ENCODE peak calls at places on chromosome 12, in seven cellular contexts. One of them, this sample, is unnamed.

GRCh38 chr12:94595152-94595551 is 55.2 kb downstream of the TMCC3 start:
- DNase-seq in bronchial epithelial cell: no peak
- DNase-seq in OCI-LY7: no peak
- DNase-seq in tibial artery: no peak
- DNase-seq in fibroblast of mammary gland: no peak
- DNase-seq in mesothelial cell of epicardium: no peak
- DNase-seq in astrocyte of the cerebellum: no peak
- DNase-seq in this sample: no peak

GRCh38 chr12:111812881-111813741 is 28.9 kb upstream of the MAPKAPK5 start:
- DNase-seq in bronchial epithelial cell: peak
- DNase-seq in OCI-LY7: peak
- DNase-seq in tibial artery: peak
- DNase-seq in fibroblast of mammary gland: peak
- DNase-seq in mesothelial cell of epicardium: peak
- DNase-seq in astrocyte of the cerebellum: peak
- DNase-seq in this sample: peak

GRCh38 chr12:101839324-101840283 is 8.8 kb upstream of the GNPTAB start:
- DNase-seq in bronchial epithelial cell: peak
- DNase-seq in OCI-LY7: peak
- DNase-seq in tibial artery: peak
- DNase-seq in fibroblast of mammary gland: peak
- DNase-seq in mesothelial cell of epicardium: no peak
- DNase-seq in astrocyte of the cerebellum: peak
- DNase-seq in this sample: peak

GRCh38 chr12:120231316-120232011 is 30.6 kb upstream of the RPLP0 start:
- DNase-seq in bronchial epithelial cell: peak
- DNase-seq in OCI-LY7: peak
- DNase-seq in tibial artery: no peak
- DNase-seq in fibroblast of mammary gland: peak
- DNase-seq in mesothelial cell of epicardium: no peak
- DNase-seq in astrocyte of the cerebellum: peak
- DNase-seq in this sample: no peak

GRCh38 chr12:120314220-120314619 is 12.1 kb downstream of the SIRT4 start:
- DNase-seq in bronchial epithelial cell: no peak
- DNase-seq in OCI-LY7: peak
- DNase-seq in tibial artery: no peak
- DNase-seq in fibroblast of mammary gland: peak
- DNase-seq in mesothelial cell of epicardium: no peak
- DNase-seq in astrocyte of the cerebellum: no peak
- DNase-seq in this sample: no peak

GRCh38 chr12:82019533-82019932 is 260.4 kb upstream of the PPFIA2 start:
- DNase-seq in bronchial epithelial cell: peak
- DNase-seq in OCI-LY7: no peak
- DNase-seq in tibial artery: no peak
- DNase-seq in fibroblast of mammary gland: peak
- DNase-seq in mesothelial cell of epicardium: no peak
- DNase-seq in astrocyte of the cerebellum: no peak
- DNase-seq in this sample: no peak

GRCh38 chr12:102023343-102023930 is 38.4 kb downstream of the WASHC3 start:
- DNase-seq in bronchial epithelial cell: no peak
- DNase-seq in OCI-LY7: no peak
- DNase-seq in tibial artery: no peak
- DNase-seq in fibroblast of mammary gland: peak
- DNase-seq in mesothelial cell of epicardium: no peak
- DNase-seq in astrocyte of the cerebellum: no peak
- DNase-seq in this sample: no peak

GRCh38 chr12:12922191-12922616 is 29.8 kb downstream of the GPRC5D start:
- DNase-seq in bronchial epithelial cell: peak
- DNase-seq in OCI-LY7: no peak
- DNase-seq in tibial artery: no peak
- DNase-seq in fibroblast of mammary gland: peak
- DNase-seq in mesothelial cell of epicardium: no peak
- DNase-seq in astrocyte of the cerebellum: no peak
- DNase-seq in this sample: no peak

GRCh38 chr12:91432755-91433154 is 250.1 kb upstream of the DCN start:
- DNase-seq in bronchial epithelial cell: no peak
- DNase-seq in OCI-LY7: no peak
- DNase-seq in tibial artery: no peak
- DNase-seq in fibroblast of mammary gland: no peak
- DNase-seq in mesothelial cell of epicardium: no peak
- DNase-seq in astrocyte of the cerebellum: no peak
- DNase-seq in this sample: no peak

GRCh38 chr12:116630762-116631161 is 71.6 kb downstream of the MAP1LC3B2 start:
- DNase-seq in bronchial epithelial cell: no peak
- DNase-seq in OCI-LY7: no peak
- DNase-seq in tibial artery: no peak
- DNase-seq in fibroblast of mammary gland: no peak
- DNase-seq in mesothelial cell of epicardium: no peak
- DNase-seq in astrocyte of the cerebellum: no peak
- DNase-seq in this sample: no peak

GRCh38 chr12:88522961-88523360 is 57.3 kb downstream of the KITLG start:
- DNase-seq in bronchial epithelial cell: peak
- DNase-seq in OCI-LY7: no peak
- DNase-seq in tibial artery: no peak
- DNase-seq in fibroblast of mammary gland: no peak
- DNase-seq in mesothelial cell of epicardium: no peak
- DNase-seq in astrocyte of the cerebellum: no peak
- DNase-seq in this sample: no peak

GRCh38 chr12:15648564-15648963 is 140.6 kb downstream of the EPS8 start:
- DNase-seq in bronchial epithelial cell: no peak
- DNase-seq in OCI-LY7: no peak
- DNase-seq in tibial artery: no peak
- DNase-seq in fibroblast of mammary gland: peak
- DNase-seq in mesothelial cell of epicardium: no peak
- DNase-seq in astrocyte of the cerebellum: no peak
- DNase-seq in this sample: no peak

GRCh38 chr12:6080149-6081045 is 44.1 kb downstream of the VWF start:
- DNase-seq in bronchial epithelial cell: peak
- DNase-seq in OCI-LY7: no peak
- DNase-seq in tibial artery: peak
- DNase-seq in fibroblast of mammary gland: no peak
- DNase-seq in mesothelial cell of epicardium: no peak
- DNase-seq in astrocyte of the cerebellum: no peak
- DNase-seq in this sample: no peak

GRCh38 chr12:32106517-32107366 is at the start of gene BICD1:
- DNase-seq in bronchial epithelial cell: peak
- DNase-seq in OCI-LY7: peak
- DNase-seq in tibial artery: peak
- DNase-seq in fibroblast of mammary gland: peak
- DNase-seq in mesothelial cell of epicardium: peak
- DNase-seq in astrocyte of the cerebellum: peak
- DNase-seq in this sample: peak

GRCh38 chr12:93776581-93777018 is 99.4 kb downstream of the CRADD start:
- DNase-seq in bronchial epithelial cell: no peak
- DNase-seq in OCI-LY7: no peak
- DNase-seq in tibial artery: no peak
- DNase-seq in fibroblast of mammary gland: peak
- DNase-seq in mesothelial cell of epicardium: no peak
- DNase-seq in astrocyte of the cerebellum: no peak
- DNase-seq in this sample: no peak

GRCh38 chr12:110912263-110912662 is 8.1 kb downstream of the MYL2 start:
- DNase-seq in bronchial epithelial cell: no peak
- DNase-seq in OCI-LY7: no peak
- DNase-seq in tibial artery: no peak
- DNase-seq in fibroblast of mammary gland: no peak
- DNase-seq in mesothelial cell of epicardium: no peak
- DNase-seq in astrocyte of the cerebellum: no peak
- DNase-seq in this sample: no peak

GRCh38 chr12:112314981-112315380 is 67.2 kb downstream of the HECTD4 start:
- DNase-seq in bronchial epithelial cell: no peak
- DNase-seq in OCI-LY7: no peak
- DNase-seq in tibial artery: no peak
- DNase-seq in fibroblast of mammary gland: no peak
- DNase-seq in mesothelial cell of epicardium: no peak
- DNase-seq in astrocyte of the cerebellum: peak
- DNase-seq in this sample: no peak

GRCh38 chr12:89225808-89226368 is 126.4 kb downstream of the DUSP6 start:
- DNase-seq in bronchial epithelial cell: peak
- DNase-seq in OCI-LY7: no peak
- DNase-seq in tibial artery: no peak
- DNase-seq in fibroblast of mammary gland: peak
- DNase-seq in mesothelial cell of epicardium: no peak
- DNase-seq in astrocyte of the cerebellum: peak
- DNase-seq in this sample: peak

GRCh38 chr12:40622246-40622838 is 69.9 kb upstream of the CNTN1 start:
- DNase-seq in bronchial epithelial cell: peak
- DNase-seq in OCI-LY7: peak
- DNase-seq in tibial artery: no peak
- DNase-seq in fibroblast of mammary gland: peak
- DNase-seq in mesothelial cell of epicardium: no peak
- DNase-seq in astrocyte of the cerebellum: peak
- DNase-seq in this sample: peak

GRCh38 chr12:27331927-27332324 is 710 bp upstream of the BMAL2 start:
- DNase-seq in bronchial epithelial cell: peak
- DNase-seq in OCI-LY7: no peak
- DNase-seq in tibial artery: no peak
- DNase-seq in fibroblast of mammary gland: peak
- DNase-seq in mesothelial cell of epicardium: no peak
- DNase-seq in astrocyte of the cerebellum: no peak
- DNase-seq in this sample: no peak

GRCh38 chr12:53976172-53976822 is 1.5 kb upstream of the HOTAIR start:
- DNase-seq in bronchial epithelial cell: no peak
- DNase-seq in OCI-LY7: no peak
- DNase-seq in tibial artery: no peak
- DNase-seq in fibroblast of mammary gland: no peak
- DNase-seq in mesothelial cell of epicardium: no peak
- DNase-seq in astrocyte of the cerebellum: no peak
- DNase-seq in this sample: no peak

GRCh38 chr12:65461017-65461416 is 182.5 kb downstream of the MSRB3 start:
- DNase-seq in bronchial epithelial cell: no peak
- DNase-seq in OCI-LY7: no peak
- DNase-seq in tibial artery: no peak
- DNase-seq in fibroblast of mammary gland: no peak
- DNase-seq in mesothelial cell of epicardium: no peak
- DNase-seq in astrocyte of the cerebellum: no peak
- DNase-seq in this sample: no peak

GRCh38 chr12:26119391-26119981 is 5.4 kb downstream of the BHLHE41 start:
- DNase-seq in bronchial epithelial cell: peak
- DNase-seq in OCI-LY7: peak
- DNase-seq in tibial artery: no peak
- DNase-seq in fibroblast of mammary gland: peak
- DNase-seq in mesothelial cell of epicardium: no peak
- DNase-seq in astrocyte of the cerebellum: peak
- DNase-seq in this sample: peak
- TF ChIP-seq CTCF in bronchial epithelial cell: peak
- TF ChIP-seq CTCF in OCI-LY7: peak
- TF ChIP-seq CTCF in tibial artery: peak
- TF ChIP-seq CTCF in fibroblast of mammary gland: peak
- TF ChIP-seq CTCF in mesothelial cell of epicardium: peak
- TF ChIP-seq CTCF in astrocyte of the cerebellum: peak
- TF ChIP-seq CTCF in this sample: peak

GRCh38 chr12:62581288-62582064 is 114.8 kb downstream of the MON2 start:
- DNase-seq in bronchial epithelial cell: peak
- DNase-seq in OCI-LY7: peak
- DNase-seq in tibial artery: no peak
- DNase-seq in fibroblast of mammary gland: peak
- DNase-seq in mesothelial cell of epicardium: no peak
- DNase-seq in astrocyte of the cerebellum: peak
- DNase-seq in this sample: peak

GRCh38 chr12:62584619-62585018 is 118.0 kb downstream of the MON2 start:
- DNase-seq in bronchial epithelial cell: no peak
- DNase-seq in OCI-LY7: no peak
- DNase-seq in tibial artery: no peak
- DNase-seq in fibroblast of mammary gland: no peak
- DNase-seq in mesothelial cell of epicardium: no peak
- DNase-seq in astrocyte of the cerebellum: no peak
- DNase-seq in this sample: no peak

GRCh38 chr12:62586850-62587249 is 120.2 kb downstream of the MON2 start:
- DNase-seq in bronchial epithelial cell: no peak
- DNase-seq in OCI-LY7: no peak
- DNase-seq in tibial artery: no peak
- DNase-seq in fibroblast of mammary gland: no peak
- DNase-seq in mesothelial cell of epicardium: no peak
- DNase-seq in astrocyte of the cerebellum: no peak
- DNase-seq in this sample: no peak

GRCh38 chr12:62576503-62576902 is 109.9 kb downstream of the MON2 start:
- DNase-seq in bronchial epithelial cell: no peak
- DNase-seq in OCI-LY7: no peak
- DNase-seq in tibial artery: no peak
- DNase-seq in fibroblast of mammary gland: no peak
- DNase-seq in mesothelial cell of epicardium: no peak
- DNase-seq in astrocyte of the cerebellum: no peak
- DNase-seq in this sample: no peak

GRCh38 chr12:62582065-62582366 is 115.4 kb downstream of the MON2 start:
- DNase-seq in bronchial epithelial cell: no peak
- DNase-seq in OCI-LY7: no peak
- DNase-seq in tibial artery: no peak
- DNase-seq in fibroblast of mammary gland: no peak
- DNase-seq in mesothelial cell of epicardium: no peak
- DNase-seq in astrocyte of the cerebellum: no peak
- DNase-seq in this sample: no peak
- TF ChIP-seq CTCF in bronchial epithelial cell: no peak
- TF ChIP-seq CTCF in OCI-LY7: peak
- TF ChIP-seq CTCF in tibial artery: no peak
- TF ChIP-seq CTCF in fibroblast of mammary gland: no peak
- TF ChIP-seq CTCF in mesothelial cell of epicardium: no peak
- TF ChIP-seq CTCF in astrocyte of the cerebellum: no peak
- TF ChIP-seq CTCF in this sample: no peak

GRCh38 chr12:76719171-76719631 is 44.7 kb upstream of the ZDHHC17 start:
- DNase-seq in bronchial epithelial cell: no peak
- DNase-seq in OCI-LY7: no peak
- DNase-seq in tibial artery: no peak
- DNase-seq in fibroblast of mammary gland: peak
- DNase-seq in mesothelial cell of epicardium: no peak
- DNase-seq in astrocyte of the cerebellum: no peak
- DNase-seq in this sample: no peak
- TF ChIP-seq CTCF in bronchial epithelial cell: no peak
- TF ChIP-seq CTCF in OCI-LY7: no peak
- TF ChIP-seq CTCF in tibial artery: no peak
- TF ChIP-seq CTCF in fibroblast of mammary gland: no peak
- TF ChIP-seq CTCF in mesothelial cell of epicardium: no peak
- TF ChIP-seq CTCF in astrocyte of the cerebellum: no peak
- TF ChIP-seq CTCF in this sample: no peak

DNA sequence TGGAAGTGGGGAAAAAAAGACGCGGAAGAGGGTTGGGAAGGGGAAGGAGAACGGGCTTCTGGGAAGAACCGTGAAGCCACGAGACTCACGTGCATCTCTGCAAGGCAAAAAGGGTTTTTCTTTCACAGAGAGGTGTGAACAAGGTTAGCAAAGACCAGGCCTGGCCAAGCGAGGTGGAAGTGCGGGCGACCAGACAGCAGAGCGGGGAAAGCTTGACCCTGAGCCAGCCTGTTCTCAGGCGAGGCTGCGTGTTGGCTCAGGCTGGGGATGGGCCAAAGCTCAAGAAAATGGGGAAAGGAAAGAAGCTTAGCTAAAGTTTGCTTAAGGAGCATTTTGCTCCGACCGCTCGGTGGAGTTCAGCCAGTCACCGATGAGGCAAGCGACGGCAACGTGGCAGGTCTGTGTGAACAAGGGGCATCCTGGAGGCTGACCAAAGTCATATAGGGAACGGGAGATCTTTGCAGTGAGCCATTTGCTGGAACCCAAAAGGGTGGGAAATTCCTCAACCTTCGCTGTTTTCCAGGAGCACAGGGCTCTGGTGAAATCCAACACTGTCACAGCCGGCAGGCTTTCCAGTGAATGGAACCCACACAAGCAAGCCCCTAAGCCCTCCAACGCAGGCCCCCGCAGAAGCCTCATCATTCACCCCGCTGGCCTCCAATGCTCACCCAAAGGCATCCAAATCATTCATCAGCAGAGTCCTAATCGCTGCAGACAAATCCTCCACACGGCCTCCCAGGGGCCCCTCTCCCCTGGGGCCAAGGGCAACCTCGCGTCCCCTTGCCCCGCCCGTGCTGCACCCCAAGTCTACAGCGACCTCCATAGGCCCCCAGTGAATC is 793 bp downstream of the ZNF605 start:
- DNase-seq in bronchial epithelial cell: peak
- DNase-seq in OCI-LY7: peak
- DNase-seq in tibial artery: no peak
- DNase-seq in fibroblast of mammary gland: peak
- DNase-seq in mesothelial cell of epicardium: no peak
- DNase-seq in astrocyte of the cerebellum: peak
- DNase-seq in this sample: peak
- TF ChIP-seq CTCF in bronchial epithelial cell: no peak
- TF ChIP-seq CTCF in OCI-LY7: no peak
- TF ChIP-seq CTCF in tibial artery: no peak
- TF ChIP-seq CTCF in fibroblast of mammary gland: no peak
- TF ChIP-seq CTCF in mesothelial cell of epicardium: no peak
- TF ChIP-seq CTCF in astrocyte of the cerebellum: no peak
- TF ChIP-seq CTCF in this sample: peak

This sample was measured in GM13977.